ENCODE peak calls at places on chromosomes 2 and 18, in six cellular contexts. One of them, this sample, is unnamed.

GRCh38 chr18:903703-904102 is 968 bp upstream of the ADCYAP1 start:
- DNase-seq in ecto neural progenitor cell: peak
- DNase-seq in effector memory CD8-positive, alpha-beta T cell: peak
- DNase-seq in DMS79: no peak
- DNase-seq in heart left ventricle: peak
- DNase-seq in activated CD4-positive, CD25-positive, alpha-beta regulatory T cell: no peak
- DNase-seq in this sample: no peak

GRCh38 chr2:179749210-179749609 is 112.2 kb downstream of the ZNF385B start:
- DNase-seq in ecto neural progenitor cell: no peak
- DNase-seq in effector memory CD8-positive, alpha-beta T cell: no peak
- DNase-seq in activated CD4-positive, CD25-positive, alpha-beta regulatory T cell: no peak
- DNase-seq in heart left ventricle: no peak
- DNase-seq in DMS79: no peak
- DNase-seq in this sample: no peak

GRCh38 chr2:176239016-176239415 is 30.2 kb upstream of the MTX2 start:
- DNase-seq in effector memory CD8-positive, alpha-beta T cell: no peak
- DNase-seq in DMS79: no peak
- DNase-seq in activated CD4-positive, CD25-positive, alpha-beta regulatory T cell: no peak
- DNase-seq in heart left ventricle: no peak
- DNase-seq in ecto neural progenitor cell: no peak
- DNase-seq in this sample: no peak

GRCh38 chr2:111897924-111898702 is at the start of gene MERTK:
- DNase-seq in activated CD4-positive, CD25-positive, alpha-beta regulatory T cell: no peak
- DNase-seq in heart left ventricle: peak
- DNase-seq in ecto neural progenitor cell: peak
- DNase-seq in effector memory CD8-positive, alpha-beta T cell: no peak
- DNase-seq in DMS79: peak
- DNase-seq in this sample: no peak

GRCh38 chr2:207133493-207133861 is 32.3 kb downstream of the KLF7 start:
- DNase-seq in effector memory CD8-positive, alpha-beta T cell: no peak
- DNase-seq in DMS79: peak
- DNase-seq in ecto neural progenitor cell: no peak
- DNase-seq in activated CD4-positive, CD25-positive, alpha-beta regulatory T cell: no peak
- DNase-seq in heart left ventricle: peak
- DNase-seq in this sample: no peak

GRCh38 chr2:219446101-219446504 is 11.5 kb downstream of the SPEG start:
- DNase-seq in effector memory CD8-positive, alpha-beta T cell: no peak
- DNase-seq in DMS79: no peak
- DNase-seq in ecto neural progenitor cell: peak
- DNase-seq in activated CD4-positive, CD25-positive, alpha-beta regulatory T cell: no peak
- DNase-seq in heart left ventricle: no peak
- DNase-seq in this sample: no peak

GRCh38 chr2:146776589-146776988 is 1068.2 kb upstream of the ACVR2A start:
- DNase-seq in effector memory CD8-positive, alpha-beta T cell: no peak
- DNase-seq in activated CD4-positive, CD25-positive, alpha-beta regulatory T cell: no peak
- DNase-seq in heart left ventricle: no peak
- DNase-seq in DMS79: no peak
- DNase-seq in ecto neural progenitor cell: no peak
- DNase-seq in this sample: no peak

GRCh38 chr2:175837046-175837445 is 165.0 kb downstream of the LNPK start:
- DNase-seq in ecto neural progenitor cell: no peak
- DNase-seq in DMS79: no peak
- DNase-seq in activated CD4-positive, CD25-positive, alpha-beta regulatory T cell: no peak
- DNase-seq in heart left ventricle: no peak
- DNase-seq in effector memory CD8-positive, alpha-beta T cell: no peak
- DNase-seq in this sample: no peak

GRCh38 chr18:23133860-23134779 is 1.2 kb upstream of the CABLES1 start:
- DNase-seq in DMS79: peak
- DNase-seq in activated CD4-positive, CD25-positive, alpha-beta regulatory T cell: no peak
- DNase-seq in ecto neural progenitor cell: no peak
- DNase-seq in effector memory CD8-positive, alpha-beta T cell: no peak
- DNase-seq in heart left ventricle: no peak
- DNase-seq in this sample: no peak

GRCh38 chr2:108583903-108584520 is 49.7 kb downstream of the LIMS1 start:
- DNase-seq in effector memory CD8-positive, alpha-beta T cell: peak
- DNase-seq in DMS79: peak
- DNase-seq in heart left ventricle: peak
- DNase-seq in activated CD4-positive, CD25-positive, alpha-beta regulatory T cell: peak
- DNase-seq in ecto neural progenitor cell: no peak
- DNase-seq in this sample: no peak

GRCh38 chr2:75238670-75239330 is 39.5 kb upstream of the TACR1 start:
- DNase-seq in heart left ventricle: no peak
- DNase-seq in DMS79: no peak
- DNase-seq in ecto neural progenitor cell: no peak
- DNase-seq in activated CD4-positive, CD25-positive, alpha-beta regulatory T cell: no peak
- DNase-seq in effector memory CD8-positive, alpha-beta T cell: no peak
- DNase-seq in this sample: no peak

GRCh38 chr2:207165121-207166038 is at the start of gene KLF7:
- DNase-seq in heart left ventricle: peak
- DNase-seq in ecto neural progenitor cell: peak
- DNase-seq in effector memory CD8-positive, alpha-beta T cell: peak
- DNase-seq in activated CD4-positive, CD25-positive, alpha-beta regulatory T cell: peak
- DNase-seq in DMS79: peak
- DNase-seq in this sample: no peak

GRCh38 chr2:225495706-225496105 is 96.2 kb downstream of the NYAP2 start:
- DNase-seq in effector memory CD8-positive, alpha-beta T cell: no peak
- DNase-seq in activated CD4-positive, CD25-positive, alpha-beta regulatory T cell: no peak
- DNase-seq in ecto neural progenitor cell: no peak
- DNase-seq in DMS79: no peak
- DNase-seq in heart left ventricle: no peak
- DNase-seq in this sample: no peak

GRCh38 chr2:178088774-178089173 is 16.2 kb upstream of the PDE11A start:
- DNase-seq in ecto neural progenitor cell: no peak
- DNase-seq in effector memory CD8-positive, alpha-beta T cell: no peak
- DNase-seq in DMS79: no peak
- DNase-seq in activated CD4-positive, CD25-positive, alpha-beta regulatory T cell: no peak
- DNase-seq in heart left ventricle: no peak
- DNase-seq in this sample: no peak

GRCh38 chr2:36486546-36487044 is 111.4 kb downstream of the FEZ2 start:
- DNase-seq in heart left ventricle: no peak
- DNase-seq in effector memory CD8-positive, alpha-beta T cell: no peak
- DNase-seq in ecto neural progenitor cell: no peak
- DNase-seq in activated CD4-positive, CD25-positive, alpha-beta regulatory T cell: no peak
- DNase-seq in DMS79: no peak
- DNase-seq in this sample: no peak

GRCh38 chr2:70871398-70872211 is 36.0 kb upstream of the CD207 start:
- DNase-seq in heart left ventricle: peak
- DNase-seq in ecto neural progenitor cell: peak
- DNase-seq in effector memory CD8-positive, alpha-beta T cell: peak
- DNase-seq in DMS79: peak
- DNase-seq in activated CD4-positive, CD25-positive, alpha-beta regulatory T cell: peak
- DNase-seq in this sample: no peak

GRCh38 chr18:41906528-41907256 is 48.3 kb upstream of the PIK3C3 start:
- DNase-seq in ecto neural progenitor cell: no peak
- DNase-seq in DMS79: peak
- DNase-seq in effector memory CD8-positive, alpha-beta T cell: peak
- DNase-seq in activated CD4-positive, CD25-positive, alpha-beta regulatory T cell: no peak
- DNase-seq in heart left ventricle: no peak
- DNase-seq in this sample: no peak

GRCh38 chr18:12543697-12544096 is 114.2 kb downstream of the SPIRE1 start:
- DNase-seq in DMS79: no peak
- DNase-seq in effector memory CD8-positive, alpha-beta T cell: no peak
- DNase-seq in activated CD4-positive, CD25-positive, alpha-beta regulatory T cell: no peak
- DNase-seq in heart left ventricle: no peak
- DNase-seq in ecto neural progenitor cell: no peak
- DNase-seq in this sample: no peak

GRCh38 chr2:230661072-230661957 is 51.3 kb upstream of the CAB39 start:
- DNase-seq in DMS79: no peak
- DNase-seq in effector memory CD8-positive, alpha-beta T cell: no peak
- DNase-seq in activated CD4-positive, CD25-positive, alpha-beta regulatory T cell: no peak
- DNase-seq in ecto neural progenitor cell: no peak
- DNase-seq in heart left ventricle: no peak
- DNase-seq in this sample: no peak

GRCh38 chr2:25165992-25166618 is 2.3 kb downstream of the POMC start:
- DNase-seq in DMS79: peak
- DNase-seq in heart left ventricle: no peak
- DNase-seq in activated CD4-positive, CD25-positive, alpha-beta regulatory T cell: peak
- DNase-seq in effector memory CD8-positive, alpha-beta T cell: no peak
- DNase-seq in ecto neural progenitor cell: peak
- DNase-seq in this sample: no peak

This sample was measured in vagina.